ENCODE peak calls at places on chromosome 10, in nine cellular contexts. I, O, T, Q, E, P, V, N and B are unnamed samples.

GRCh38 chr10:2844925-2845324 is 222.4 kb upstream of the PFKP start:
- DNase-seq in I (no peak), P (no peak), E (no peak), O (no peak), Q (no peak), V (no peak), N (no peak), T (no peak), B (no peak)

GRCh38 chr10:57119690-57120089 is 758.6 kb upstream of the ZWINT start:
- DNase-seq in Q (no peak), E (no peak), I (no peak), N (no peak), V (no peak), O (no peak), P (no peak), T (no peak), B (no peak)

GRCh38 chr10:79292789-79293746 is 54.2 kb upstream of the PPIF start:
- DNase-seq in E (peak), T (peak), I (no peak), V (no peak), P (peak), N (peak), Q (no peak), O (no peak), B (no peak)

GRCh38 chr10:70571236-70571635 is 31.3 kb downstream of the PRF1 start:
- DNase-seq in O (no peak), N (no peak), P (no peak), Q (no peak), E (no peak), I (no peak), T (no peak), V (no peak), B (no peak)

GRCh38 chr10:88270871-88271713 is 312.0 kb downstream of the RNLS start:
- DNase-seq in N (peak), Q (peak), I (no peak), T (peak), V (no peak), E (peak), P (no peak), O (peak), B (no peak)

GRCh38 chr10:62153191-62153590 is 115.5 kb downstream of the RTKN2 start:
- DNase-seq in O (no peak), Q (peak), P (no peak), I (no peak), V (no peak), T (no peak), E (no peak), N (no peak), B (no peak)

GRCh38 chr10:110576220-110576619 is 8.7 kb downstream of the SMC3 start:
- DNase-seq in T (no peak), O (no peak), I (no peak), P (no peak), N (peak), Q (peak), E (no peak), V (no peak), B (no peak)

GRCh38 chr10:90675621-90676020 is 182.2 kb downstream of the HTR7 start:
- DNase-seq in N (no peak), Q (peak), I (no peak), P (no peak), T (no peak), O (no peak), V (no peak), E (no peak), B (no peak)

GRCh38 chr10:123180691-123181090 is 26.5 kb downstream of the BUB3 start:
- DNase-seq in V (no peak), T (no peak), Q (no peak), O (no peak), P (no peak), N (no peak), I (no peak), E (no peak), B (no peak)

GRCh38 chr10:28668363-28669226 is 8.7 kb upstream of the BAMBI start:
- DNase-seq in P (peak), I (peak), V (no peak), Q (no peak), E (peak), T (no peak), O (peak), N (no peak), B (peak)

GRCh38 chr10:130689743-130690626 is 553.8 kb downstream of the GLRX3 start:
- DNase-seq in E (no peak), T (no peak), V (no peak), O (no peak), I (no peak), N (no peak), P (peak), Q (no peak), B (no peak)

GRCh38 chr10:101602767-101603398 is 14.8 kb downstream of the DPCD start:
- DNase-seq in Q (peak), N (peak), I (peak), T (peak), E (peak), P (peak), O (peak), V (no peak), B (peak)

GRCh38 chr10:76920581-76920980 is 717.0 kb downstream of the KCNMA1 start:
- DNase-seq in I (no peak), E (no peak), T (no peak), O (no peak), N (no peak), V (no peak), Q (no peak), P (no peak), B (no peak)

GRCh38 chr10:44260286-44260928 is 124.5 kb downstream of the CXCL12 start:
- DNase-seq in E (no peak), I (no peak), O (peak), T (peak), P (peak), Q (no peak), V (no peak), N (no peak), B (no peak)

GRCh38 chr10:83432296-83433045 is 706.8 kb upstream of the GHITM start:
- DNase-seq in T (no peak), V (no peak), N (no peak), Q (no peak), O (peak), P (no peak), I (no peak), E (no peak), B (no peak)

GRCh38 chr10:54091237-54091636 is 709.8 kb downstream of the PCDH15 start:
- DNase-seq in E (no peak), P (no peak), N (no peak), O (no peak), I (no peak), V (no peak), Q (no peak), T (no peak), B (no peak)

GRCh38 chr10:784759-785538 is 95.5 kb upstream of the DIP2C start:
- DNase-seq in P (peak), I (no peak), V (peak), N (peak), Q (peak), E (peak), T (peak), O (peak), B (no peak)

GRCh38 chr10:16854623-16855022 is 37.4 kb upstream of the RSU1 start:
- DNase-seq in I (no peak), N (peak), V (no peak), O (no peak), P (no peak), E (no peak), Q (no peak), T (no peak), B (no peak)

GRCh38 chr10:89301721-89302445 is at the start of gene IFIT2:
- DNase-seq in I (peak), P (no peak), E (peak), V (no peak), Q (peak), O (peak), T (peak), N (peak), B (peak)

GRCh38 chr10:71718165-71718678 is 1.4 kb downstream of the C10orf105 start:
- DNase-seq in N (no peak), T (no peak), Q (no peak), P (no peak), E (no peak), O (no peak), V (no peak), I (no peak), B (no peak)

GRCh38 chr10:75145590-75145989 is 34.1 kb downstream of the SAMD8 start:
- DNase-seq in I (no peak), E (no peak), Q (no peak), V (no peak), N (no peak), T (no peak), O (no peak), P (no peak), B (no peak)

GRCh38 chr10:13684252-13684791 is 97.6 kb downstream of the PRPF18 start:
- DNase-seq in Q (peak), V (no peak), N (peak), E (no peak), T (no peak), P (no peak), O (peak), I (peak), B (peak)

GRCh38 chr10:89283988-89284475 is 17.8 kb upstream of the IFIT2 start:
- DNase-seq in I (peak), V (no peak), Q (peak), P (peak), E (no peak), N (peak), T (no peak), O (peak), B (peak)

GRCh38 chr10:63605568-63605967 is 84.4 kb downstream of the REEP3 start:
- DNase-seq in V (no peak), O (peak), T (no peak), P (no peak), N (peak), I (no peak), E (no peak), Q (peak), B (no peak)

GRCh38 chr10:86979977-86980448 is 11.7 kb downstream of the ADIRF start:
- DNase-seq in T (no peak), P (no peak), V (no peak), Q (no peak), O (no peak), E (no peak), I (no peak), N (no peak), B (no peak)

GRCh38 chr10:29259498-29259897 is 29.4 kb upstream of the LYZL1 start:
- DNase-seq in O (no peak), I (no peak), Q (no peak), E (no peak), N (no peak), P (no peak), T (no peak), V (no peak), B (no peak)

GRCh38 chr10:112896722-112897121 is 53.3 kb upstream of the TCF7L2 start:
- DNase-seq in V (no peak), I (no peak), O (no peak), P (no peak), N (no peak), Q (no peak), E (no peak), T (no peak), B (no peak)

GRCh38 chr10:57917019-57917418 is 350.7 kb downstream of the IPMK start:
- DNase-seq in T (no peak), V (no peak), E (no peak), I (no peak), Q (no peak), N (no peak), O (no peak), P (peak), B (no peak)

GRCh38 chr10:4663162-4663992 is 162.6 kb upstream of the AKR1E2 start:
- DNase-seq in V (no peak), P (no peak), I (peak), N (peak), T (peak), Q (peak), E (peak), O (peak), B (peak)

GRCh38 chr10:60140681-60141632 is 234.6 kb upstream of the CCDC6 start:
- DNase-seq in P (no peak), Q (peak), I (no peak), N (peak), E (no peak), O (peak), V (no peak), T (no peak), B (peak)

GRCh38 chr10:58512470-58513188 is at the start of gene BICC1:
- DNase-seq in P (peak), T (peak), V (no peak), O (peak), E (no peak), Q (peak), N (no peak), I (peak), B (no peak)